ENCODE peak calls at places on chromosomes 1 and 21, in six cellular contexts. T is fibroblast of mammary gland, S is ovary, A is thyroid gland, R is dorsolateral prefrontal cortex, Z is fibroblast of pulmonary artery. N is an unnamed sample.

GRCh38 chr1:96492236-96492635 is 229.3 kb upstream of the PTBP2 start:
- DNase-seq in S (no peak), R (no peak), T (no peak), Z (peak; percentile 26), A (no peak), N (no peak)

GRCh38 chr1:197958438-197958837 is 41.3 kb downstream of the LHX9 start:
- DNase-seq in Z (no peak), S (no peak), R (no peak), T (no peak), A (peak; percentile 6), N (no peak)

GRCh38 chr21:32403201-32403701 is 9.3 kb upstream of the EVA1C start:
- DNase-seq in A (peak; percentile 69), R (peak; percentile 61), S (peak; percentile 72), T (peak; percentile 73), Z (peak; percentile 92), N (peak; percentile 71)

GRCh38 chr1:223007935-223008334 is 135.1 kb downstream of the TLR5 start:
- DNase-seq in S (no peak), T (no peak), Z (no peak), A (no peak), R (no peak), N (no peak)

GRCh38 chr1:153150846-153151245 is at the start of gene SPRR2G:
- DNase-seq in R (no peak), Z (no peak), S (no peak), A (no peak), T (no peak), N (no peak)

GRCh38 chr1:147738129-147738528 is 22.3 kb downstream of the GJA5 start:
- DNase-seq in T (no peak), A (peak; percentile 68), S (no peak), Z (no peak), R (no peak), N (no peak)

GRCh38 chr1:32274646-32275340 is 17.1 kb upstream of the HDAC1 start:
- DNase-seq in S (no peak), A (no peak), Z (no peak), T (no peak), R (no peak), N (no peak)

GRCh38 chr1:205330161-205330560 is 8.6 kb upstream of the NUAK2 start:
- DNase-seq in T (no peak), A (peak; percentile 77), S (no peak), R (no peak), Z (no peak), N (no peak)

GRCh38 chr1:224433041-224433670 is 1.4 kb downstream of the WDR26 start:
- DNase-seq in R (no peak), T (peak; percentile 26), Z (peak; percentile 18), A (peak; percentile 27), S (no peak), N (no peak)

GRCh38 chr1:219066631-219067349 is 106.9 kb upstream of the LYPLAL1 start:
- DNase-seq in Z (peak; percentile 82), S (no peak), A (no peak), R (no peak), T (peak; percentile 72), N (no peak)

GRCh38 chr1:6957341-6957740 is 172.1 kb downstream of the CAMTA1 start:
- DNase-seq in T (no peak), A (no peak), S (no peak), Z (no peak), R (no peak), N (no peak)

GRCh38 chr1:26861286-26861701 is 1.7 kb upstream of the SFN start:
- DNase-seq in A (no peak), Z (peak; percentile 29), T (peak; percentile 47), R (no peak), S (no peak), N (no peak)
- TF ChIP-seq CTCF in A (no peak), Z (peak; percentile 24), T (peak; percentile 39), R (no peak), S (no peak), N (no peak)

DNA sequence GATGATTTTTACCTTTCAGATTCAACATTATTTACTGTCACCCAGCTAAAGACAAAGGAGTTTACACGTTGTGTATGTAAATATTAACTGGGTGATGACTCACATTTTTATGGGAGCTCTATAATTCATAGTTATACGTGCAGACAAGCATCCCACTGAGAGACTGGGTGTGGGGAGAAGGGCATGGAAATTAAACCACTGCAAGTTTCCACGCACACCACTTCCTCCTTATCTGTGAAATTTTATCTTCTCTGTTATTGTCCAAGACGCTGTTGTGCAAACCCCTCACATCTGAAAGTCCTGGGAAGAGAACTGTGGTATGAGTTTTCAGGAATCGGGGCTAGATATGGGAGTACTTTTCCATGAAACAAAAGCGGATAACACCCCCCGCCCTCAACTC is 23.2 kb upstream of the DPT start:
- DNase-seq in R (no peak), S (no peak), Z (peak; percentile 52), T (no peak), A (no peak), N (no peak)
- H3K4me3 ChIP-seq in R (no peak overlapping the region), S (no peak overlapping the region), Z (no peak overlapping the region), T (no peak overlapping the region), A (no peak overlapping the region), N (no peak overlapping the region)

DNA sequence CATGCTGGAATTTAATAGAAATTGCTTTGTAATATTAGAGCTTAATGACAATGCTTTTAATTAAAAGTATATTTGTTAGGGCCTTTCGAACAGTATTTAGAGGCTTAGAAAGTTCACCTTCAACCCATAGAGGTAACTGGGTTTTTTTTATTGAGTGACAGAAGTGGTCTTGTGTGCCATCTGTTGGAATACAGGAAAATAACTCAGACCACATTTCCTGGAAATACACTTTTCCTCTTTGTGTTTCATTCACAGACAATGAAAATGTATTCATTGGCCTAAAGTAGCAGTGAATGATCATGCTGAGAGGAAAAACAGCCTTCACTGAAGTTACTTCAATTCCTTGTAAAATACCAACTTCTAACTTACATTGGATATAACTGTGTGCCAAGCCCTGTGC is 83.6 kb upstream of the L1TD1 start:
- DNase-seq in S (no peak), A (no peak), R (no peak), T (no peak), Z (no peak), N (no peak)
- TF ChIP-seq CTCF in S (no peak), A (no peak), R (no peak), T (no peak), Z (no peak), N (no peak)

GRCh38 chr1:209431402-209431801 is 152.1 kb upstream of the CAMK1G start:
- DNase-seq in R (no peak), A (no peak), Z (no peak), T (no peak), S (no peak), N (no peak)
- H3K4me3 ChIP-seq in R (no peak overlapping the region), A (no peak overlapping the region), Z (no peak overlapping the region), T (no peak overlapping the region), S (no peak overlapping the region), N (no peak overlapping the region)

GRCh38 chr1:88684482-88685238 is 587 bp downstream of the PKN2 start:
- DNase-seq in S (peak; percentile 73), Z (peak; percentile 44), R (no peak), T (peak; percentile 47), A (peak; percentile 72), N (peak; percentile 61)
- TF ChIP-seq CTCF in S (no peak), Z (no peak), R (no peak), T (no peak), A (no peak), N (no peak)